ENCODE peak calls at places on chromosome 22, in six cellular contexts. Z is Caco-2, U is BJ, M is psoas muscle, T is fibroblast of mammary gland, Q is PC-3. B is an unnamed sample.

GRCh38 chr22:23047265-23047664 is 23.1 kb upstream of the GNAZ start:
- DNase-seq in Q (no peak), T (no peak), U (no peak), Z (no peak), M (no peak), B (no peak)

GRCh38 chr22:19086944-19087343 is 35.3 kb downstream of the DGCR2 start:
- DNase-seq in T (peak; percentile 68), Z (no peak), U (no peak), Q (peak; percentile 3), M (no peak), B (no peak)

GRCh38 chr22:47610281-47610680 is 847.8 kb downstream of the TBC1D22A start:
- DNase-seq in Z (no peak), Q (no peak), T (no peak), M (peak; percentile 24), U (no peak), B (no peak)

GRCh38 chr22:37259540-37260029 is 15.5 kb upstream of the RAC2 start:
- DNase-seq in M (no peak), Q (peak; percentile 63), T (peak; percentile 45), U (no peak), Z (no peak), B (no peak)

GRCh38 chr22:27152033-27152432 is 494.6 kb downstream of the MIAT start:
- DNase-seq in Z (no peak), T (no peak), U (no peak), M (no peak), Q (no peak), B (no peak)

GRCh38 chr22:37627545-37627944 is 11.9 kb upstream of the SH3BP1 start:
- DNase-seq in Q (no peak), M (no peak), U (no peak), T (no peak), Z (no peak), B (no peak)

GRCh38 chr22:27405672-27406388 is 395.7 kb downstream of the MN1 start:
- DNase-seq in T (peak; percentile 50), U (no peak), Z (peak; percentile 60), Q (peak; percentile 68), M (peak; percentile 78), B (no peak)

GRCh38 chr22:37924386-37925065 is 18.4 kb downstream of the MICALL1 start:
- DNase-seq in Z (no peak), T (no peak), U (no peak), M (no peak), Q (no peak), B (no peak)

GRCh38 chr22:46657996-46658947 is 38.1 kb downstream of the GRAMD4 start:
- DNase-seq in U (no peak), Z (no peak), M (no peak), T (no peak), Q (peak; percentile 76), B (no peak)

GRCh38 chr22:42397332-42398246 is 34.6 kb downstream of the NFAM1 start:
- DNase-seq in Z (no peak), Q (no peak), M (no peak), T (no peak), U (no peak), B (no peak)

GRCh38 chr22:45884201-45885067 is 92.5 kb downstream of the WNT7B start:
- DNase-seq in T (no peak), Q (no peak), Z (no peak), M (peak; percentile 49), U (no peak), B (no peak)

GRCh38 chr22:45892681-45893461 is 84.1 kb downstream of the WNT7B start:
- DNase-seq in T (no peak), M (peak; percentile 46), Q (no peak), Z (no peak), U (no peak), B (no peak)

GRCh38 chr22:38311331-38311635 is 6.0 kb downstream of the CSNK1E start:
- DNase-seq in T (peak; percentile 65), M (no peak), Q (no peak), U (no peak), Z (no peak), B (no peak)

GRCh38 chr22:26756675-26757293 is 99.4 kb downstream of the MIAT start:
- DNase-seq in Z (peak; percentile 51), T (peak; percentile 46), U (no peak), M (peak; percentile 66), Q (peak; percentile 37), B (no peak)

GRCh38 chr22:36323855-36324331 is 63.9 kb downstream of the MYH9 start:
- DNase-seq in U (no peak), T (peak; percentile 59), M (no peak), Q (no peak), Z (no peak), B (no peak)

GRCh38 chr22:31625661-31626426 is 36.2 kb downstream of the PISD start:
- DNase-seq in Q (no peak), T (peak; percentile 50), U (no peak), M (peak; percentile 69), Z (no peak), B (no peak)

GRCh38 chr22:47391169-47392053 is 629.0 kb downstream of the TBC1D22A start:
- DNase-seq in T (no peak), M (no peak), U (no peak), Z (no peak), Q (no peak), B (no peak)

GRCh38 chr22:23670378-23671295 is 20.2 kb upstream of the RGL4 start:
- DNase-seq in U (no peak), Z (no peak), T (no peak), M (no peak), Q (no peak), B (no peak)

GRCh38 chr22:33247758-33248157 is 189.6 kb upstream of the SYN3 start:
- DNase-seq in M (no peak), T (peak; percentile 42), Z (no peak), U (no peak), Q (no peak), B (no peak)

GRCh38 chr22:37905534-37906363 is at the start of gene MICALL1:
- DNase-seq in U (no peak), M (peak; percentile 83), T (peak; percentile 75), Q (peak; percentile 76), Z (peak; percentile 89), B (no peak)

GRCh38 chr22:21759133-21759532 is 23.5 kb upstream of the YPEL1 start:
- DNase-seq in U (no peak), M (no peak), Q (no peak), Z (no peak), T (no peak), B (no peak)

GRCh38 chr22:38715176-38715764 is 9.5 kb downstream of the GTPBP1 start:
- DNase-seq in T (no peak), Z (no peak), U (no peak), Q (no peak), M (no peak), B (no peak)

GRCh38 chr22:46045459-46046298 is 68.7 kb upstream of the WNT7B start:
- DNase-seq in Q (no peak), T (no peak), M (peak; percentile 75), Z (no peak), U (no peak), B (no peak)

GRCh38 chr22:22879675-22880029 is 8.0 kb upstream of the IGLL5 start:
- DNase-seq in Z (no peak), Q (no peak), U (no peak), M (no peak), T (no peak), B (no peak)

GRCh38 chr22:20741634-20742581 is 32.0 kb upstream of the SERPIND1 start:
- DNase-seq in Q (peak; percentile 65), M (no peak), Z (peak; percentile 57), U (no peak), T (peak; percentile 27), B (no peak)

GRCh38 chr22:24992946-24993345 is 40.4 kb downstream of the KIAA1671 start:
- DNase-seq in Z (no peak), U (no peak), T (no peak), Q (no peak), M (no peak), B (no peak)

GRCh38 chr22:24997023-24997422 is 44.5 kb downstream of the KIAA1671 start:
- DNase-seq in T (no peak), M (no peak), Q (no peak), Z (no peak), U (no peak), B (no peak)

GRCh38 chr22:24995649-24996180 is 43.2 kb downstream of the KIAA1671 start:
- DNase-seq in Q (no peak), U (no peak), T (no peak), Z (no peak), M (no peak), B (no peak)

GRCh38 chr22:24996420-24996952 is 44.0 kb downstream of the KIAA1671 start:
- DNase-seq in M (no peak), Q (peak; percentile 75), U (no peak), T (peak; percentile 23), Z (peak; percentile 38), B (no peak)

GRCh38 chr22:24994070-24994763 is 41.7 kb downstream of the KIAA1671 start:
- DNase-seq in U (no peak), Q (peak; percentile 70), M (no peak), Z (no peak), T (peak; percentile 20), B (no peak)
- TF ChIP-seq CTCF in U (no peak), Q (peak; percentile 53), M (no peak), Z (no peak), T (no peak), B (no peak)

GRCh38 chr22:49829044-49829719 is 1.5 kb upstream of the BRD1 start:
- DNase-seq in Q (no peak), T (no peak), U (no peak), M (peak; percentile 49), Z (no peak), B (no peak)
- H3K4me3 ChIP-seq in Q (no peak overlapping the region), T (no peak overlapping the region), U (no peak overlapping the region), M (no peak overlapping the region), Z (no peak overlapping the region), B (no peak overlapping the region)

GRCh38 chr22:50550395-50550794 is 4.7 kb downstream of the KLHDC7B start:
- DNase-seq in Q (no peak), T (no peak), U (no peak), M (peak; percentile 30), Z (no peak), B (no peak)

GRCh38 chr22:50548913-50549790 is 3.5 kb downstream of the KLHDC7B start:
- DNase-seq in Q (no peak), M (peak; percentile 47), T (no peak), Z (no peak), U (no peak), B (no peak)

GRCh38 chr22:50546326-50547230 is 879 bp downstream of the KLHDC7B start:
- DNase-seq in Z (no peak), T (no peak), M (peak; percentile 36), Q (no peak), U (no peak), B (no peak)

GRCh38 chr22:50547231-50547851 is 1.6 kb downstream of the KLHDC7B start:
- DNase-seq in T (no peak), Z (no peak), Q (no peak), M (peak; percentile 49), U (no peak), B (no peak)

GRCh38 chr22:50548046-50548912 is 2.6 kb downstream of the KLHDC7B start:
- DNase-seq in Q (no peak), U (no peak), Z (no peak), T (no peak), M (peak; percentile 59), B (no peak)
- TF ChIP-seq CTCF in Q (no peak), U (no peak), Z (no peak), T (no peak), M (no peak), B (no peak)

DNA sequence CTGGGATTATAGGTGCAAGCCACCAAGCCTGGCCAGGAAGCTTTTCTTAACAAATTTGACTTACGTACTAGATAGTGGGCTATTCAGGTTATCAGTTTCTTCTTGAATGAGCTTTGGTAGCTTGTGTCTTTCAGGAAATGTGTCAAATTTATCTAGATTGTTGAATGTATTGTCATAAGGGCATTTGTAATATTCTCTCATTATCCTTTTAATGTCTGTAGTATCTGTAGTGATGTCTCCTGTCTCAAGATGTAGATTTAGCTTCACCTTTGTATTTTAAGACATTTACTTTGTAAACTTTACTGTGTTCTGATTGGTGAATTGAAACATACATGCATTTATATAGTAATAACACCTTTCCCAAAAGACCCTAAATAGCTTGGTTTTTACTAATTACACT is 20.7 kb downstream of the ARHGAP8 start:
- DNase-seq in U (no peak), T (no peak), M (no peak), Q (no peak), Z (no peak), B (no peak)
- H3K4me3 ChIP-seq in U (no peak overlapping the region), T (no peak overlapping the region), M (no peak overlapping the region), Q (no peak overlapping the region), Z (no peak overlapping the region), B (no peak overlapping the region)

B was measured in HFF-Myc.